ENCODE peak calls at places on chromosomes 6 and 20, in six cellular contexts. Y, Z, G, Q, N and I are unnamed samples.

GRCh38 chr6:155530219-155530834 is 74.7 kb upstream of the NOX3 start:
- DNase-seq in N (no peak), Z (peak; percentile 74), Q (no peak), Y (peak; percentile 68), G (no peak), I (peak; percentile 70)

GRCh38 chr6:444653-445275 is 53.2 kb downstream of the IRF4 start:
- DNase-seq in Q (peak; percentile 43), Z (no peak), N (no peak), Y (no peak), G (no peak), I (peak; percentile 24)

GRCh38 chr20:55354700-55355099 is 650.6 kb downstream of the CBLN4 start:
- DNase-seq in Y (no peak), Q (no peak), G (no peak), N (no peak), Z (no peak), I (no peak)

GRCh38 chr6:144736763-144737162 is 451.6 kb downstream of the UTRN start:
- DNase-seq in G (no peak), Y (no peak), Q (no peak), Z (no peak), N (no peak), I (no peak)

GRCh38 chr20:41023549-41023948 is 5.1 kb upstream of the TOP1 start:
- DNase-seq in G (no peak), Y (no peak), Z (no peak), N (no peak), Q (no peak), I (no peak)

GRCh38 chr6:118810420-118811027 is 83.4 kb upstream of the ASF1A start:
- DNase-seq in Z (peak; percentile 23), Q (peak; percentile 61), Y (no peak), N (no peak), G (no peak), I (no peak)

GRCh38 chr6:44702292-44702691 is 314.8 kb downstream of the CDC5L start:
- DNase-seq in G (no peak), Z (no peak), Y (peak; percentile 14), N (no peak), Q (no peak), I (peak; percentile 57)

GRCh38 chr6:37987008-37987407 is 167.5 kb downstream of the ZFAND3 start:
- DNase-seq in G (no peak), Q (no peak), N (no peak), Y (peak; percentile 67), Z (no peak), I (peak; percentile 87)

GRCh38 chr6:149963212-149963461 is 606 bp upstream of the ULBP1 start:
- DNase-seq in G (no peak), Q (no peak), Y (peak; percentile 40), N (peak; percentile 45), Z (peak; percentile 61), I (peak; percentile 70)

GRCh38 chr6:3247255-3248146 is 11.2 kb upstream of the PSMG4 start:
- DNase-seq in Y (peak; percentile 83), Q (no peak), G (no peak), Z (no peak), N (peak; percentile 52), I (peak; percentile 91)

GRCh38 chr6:66897576-66897975 is 1190.5 kb upstream of the EYS start:
- DNase-seq in Q (no peak), Y (peak; percentile 23), G (no peak), N (no peak), Z (peak; percentile 34), I (no peak)

GRCh38 chr6:25312703-25313102 is 33.5 kb downstream of the CARMIL1 start:
- DNase-seq in Z (peak; percentile 31), Y (peak; percentile 83), N (no peak), G (no peak), Q (no peak), I (peak; percentile 73)

GRCh38 chr6:161410736-161411135 is 136.9 kb upstream of the AGPAT4 start:
- DNase-seq in Y (no peak), Q (no peak), N (no peak), Z (no peak), G (no peak), I (no peak)

GRCh38 chr20:49448917-49449316 is 33.6 kb downstream of the KCNB1 start:
- DNase-seq in Q (no peak), G (no peak), Z (peak; percentile 40), N (peak; percentile 29), Y (no peak), I (no peak)

GRCh38 chr20:6966721-6967120 is 199.2 kb downstream of the BMP2 start:
- DNase-seq in G (no peak), Y (no peak), Q (no peak), N (no peak), Z (no peak), I (peak; percentile 19)

GRCh38 chr20:62782893-62783278 is 13.4 kb upstream of the MRGBP start:
- DNase-seq in Y (peak; percentile 43), Q (no peak), N (no peak), G (no peak), Z (no peak), I (no peak)

GRCh38 chr6:145009691-145010090 is 724.6 kb downstream of the UTRN start:
- DNase-seq in G (no peak), N (no peak), Q (no peak), Y (peak; percentile 27), Z (no peak), I (peak; percentile 13)

GRCh38 chr6:87421576-87421975 is 13.8 kb downstream of the CFAP206 start:
- DNase-seq in G (no peak), Q (no peak), N (no peak), Z (no peak), Y (no peak), I (no peak)

GRCh38 chr20:59165794-59166709 is 2.4 kb downstream of the ZNF831 start:
- DNase-seq in Z (peak; percentile 47), N (no peak), Q (peak; percentile 39), Y (no peak), G (no peak), I (no peak)

GRCh38 chr20:35709269-35709668 is 10.1 kb downstream of the ROMO1 start:
- DNase-seq in G (no peak), Y (no peak), Z (no peak), Q (no peak), N (no peak), I (no peak)

GRCh38 chr6:34359438-34360158 is 32.9 kb downstream of the NUDT3 start:
- DNase-seq in Z (no peak), Q (no peak), N (no peak), Y (no peak), G (no peak), I (peak; percentile 43)

GRCh38 chr6:152117156-152118129 is 310.0 kb downstream of the ESR1 start:
- DNase-seq in Y (no peak), G (no peak), Q (no peak), Z (no peak), N (no peak), I (no peak)

GRCh38 chr6:141988954-141989705 is 143.6 kb upstream of the GJE1 start:
- DNase-seq in G (no peak), Q (no peak), Y (peak; percentile 78), Z (peak; percentile 67), N (peak; percentile 45), I (peak; percentile 89)

GRCh38 chr20:297925-298754 is 770 bp downstream of the ZCCHC3 start:
- DNase-seq in G (peak; percentile 83), Z (peak; percentile 46), Y (peak; percentile 77), Q (peak; percentile 15), N (peak; percentile 38), I (peak; percentile 88)

GRCh38 chr20:62558779-62559178 is 83.0 kb upstream of the GATA5 start:
- DNase-seq in Q (no peak), Y (no peak), G (peak; percentile 94), N (no peak), Z (no peak), I (no peak)

GRCh38 chr6:142333431-142333830 is 31.6 kb downstream of the ADGRG6 start:
- DNase-seq in Z (no peak), Q (no peak), G (no peak), Y (no peak), N (no peak), I (no peak)

GRCh38 chr20:45229264-45230056 is 8.3 kb downstream of the SEMG2 start:
- DNase-seq in Z (peak; percentile 76), N (peak; percentile 90), Q (no peak), Y (peak; percentile 21), G (no peak), I (peak; percentile 23)